ENCODE peak calls at places on chromosomes 4 and X, in five cellular contexts. S is left lung, G is Calu3, L is MM.1S, W is mammary epithelial cell. K is an unnamed sample.

GRCh38 chr4:139337612-139338011 is 35.3 kb upstream of the NDUFC1 start:
- DNase-seq in S (no peak), G (no peak), L (no peak), W (no peak), K (no peak)

GRCh38 chr4:154018659-154019058 is 229.8 kb upstream of the SFRP2 start:
- DNase-seq in S (no peak), G (peak; percentile 27), L (no peak), W (no peak), K (no peak)

GRCh38 chrX:112738347-112739033 is 58.8 kb upstream of the LHFPL1 start:
- DNase-seq in S (no peak), G (no peak), L (no peak), W (no peak), K (no peak)

GRCh38 chr4:52577285-52577968 is 81.7 kb downstream of the USP46 start:
- DNase-seq in S (no peak), G (no peak), L (no peak), W (peak; percentile 67), K (no peak)

GRCh38 chr4:7714176-7714575 is 225.5 kb downstream of the AFAP1 start:
- DNase-seq in S (peak; percentile 50), G (no peak), L (no peak), W (no peak), K (no peak)

GRCh38 chr4:83810428-83810827 is 274.5 kb downstream of the GPAT3 start:
- DNase-seq in S (no peak), G (no peak), L (no peak), W (no peak), K (no peak)

GRCh38 chr4:145709843-145710242 is 29.9 kb downstream of the C4orf51 start:
- DNase-seq in S (no peak), G (no peak), L (no peak), W (peak; percentile 90), K (no peak)

GRCh38 chr4:176044589-176044951 is 21.1 kb upstream of the WDR17 start:
- DNase-seq in S (no peak), G (no peak), L (no peak), W (no peak), K (no peak)

GRCh38 chrX:11103006-11103405 is 8.1 kb upstream of the HCCS start:
- DNase-seq in S (no peak), G (no peak), L (no peak), W (no peak), K (no peak)

GRCh38 chrX:11097920-11098319 is 13.2 kb upstream of the HCCS start:
- DNase-seq in S (no peak), G (no peak), L (no peak), W (no peak), K (no peak)

GRCh38 chrX:11103751-11104150 is 7.4 kb upstream of the HCCS start:
- DNase-seq in S (no peak), G (no peak), L (no peak), W (no peak), K (no peak)

GRCh38 chrX:11099465-11099864 is 11.7 kb upstream of the HCCS start:
- DNase-seq in S (no peak), G (no peak), L (no peak), W (no peak), K (no peak)

GRCh38 chrX:11100281-11101035 is 10.7 kb upstream of the HCCS start:
- DNase-seq in S (no peak), G (peak; percentile 34), L (no peak), W (peak; percentile 61), K (no peak)
- TF ChIP-seq CTCF in S (peak; percentile 30), G (no peak), L (peak; percentile 46), W (peak; percentile 51), K (peak; percentile 61)

DNA sequence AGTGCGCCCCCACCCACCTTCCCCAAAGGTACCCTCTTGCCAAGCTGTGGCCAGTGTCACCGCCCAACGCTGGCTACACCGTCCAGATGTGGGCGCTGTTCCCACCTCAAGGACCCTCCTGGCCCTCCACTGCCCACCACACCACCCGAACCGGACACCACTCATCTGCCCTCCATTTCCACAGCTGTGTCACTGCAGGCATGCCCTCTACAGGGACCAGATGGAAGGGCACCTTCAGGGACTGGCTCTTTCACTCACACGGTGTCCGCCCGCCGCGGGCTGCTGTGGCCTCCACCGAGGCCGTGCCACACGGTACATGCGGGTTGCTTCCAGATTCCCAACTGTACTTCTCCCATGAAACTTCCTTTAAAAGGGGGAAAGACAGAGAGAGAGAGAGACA is 87.7 kb downstream of the FAM53A start:
- DNase-seq in S (peak; percentile 43), G (no peak), L (no peak), W (no peak), K (no peak)
- TF ChIP-seq CTCF in S (no peak), G (no peak), L (no peak), W (no peak), K (no peak)

GRCh38 chrX:40558590-40558989 is 22.2 kb upstream of the ATP6AP2 start:
- DNase-seq in S (no peak), G (no peak), L (no peak), W (no peak), K (no peak)

GRCh38 chrX:40550069-40550468 is 30.7 kb upstream of the ATP6AP2 start:
- DNase-seq in S (no peak), G (no peak), L (no peak), W (no peak), K (no peak)

GRCh38 chrX:40546870-40547269 is 33.9 kb upstream of the ATP6AP2 start:
- DNase-seq in S (no peak), G (no peak), L (no peak), W (no peak), K (no peak)

GRCh38 chrX:40552768-40553167 is 28.0 kb upstream of the ATP6AP2 start:
- DNase-seq in S (no peak), G (peak; percentile 8), L (no peak), W (no peak), K (no peak)
- TF ChIP-seq CTCF in S (no peak), G (no peak), L (peak; percentile 4), W (peak; percentile 11), K (no peak)

GRCh38 chr4:107408968-107409367 is 311.1 kb downstream of the PAPSS1 start:
- DNase-seq in S (no peak), G (no peak), L (no peak), W (peak; percentile 41), K (no peak)
- TF ChIP-seq CTCF in S (no peak), G (no peak), L (no peak), W (no peak), K (no peak)

GRCh38 chr4:4524364-4524763 is 17.5 kb downstream of the STX18 start:
- DNase-seq in S (no peak), G (no peak), L (peak; percentile 90), W (no peak), K (no peak)
- TF ChIP-seq CTCF in S (no peak), G (no peak), L (peak; percentile 54), W (no peak), K (no peak)

DNA sequence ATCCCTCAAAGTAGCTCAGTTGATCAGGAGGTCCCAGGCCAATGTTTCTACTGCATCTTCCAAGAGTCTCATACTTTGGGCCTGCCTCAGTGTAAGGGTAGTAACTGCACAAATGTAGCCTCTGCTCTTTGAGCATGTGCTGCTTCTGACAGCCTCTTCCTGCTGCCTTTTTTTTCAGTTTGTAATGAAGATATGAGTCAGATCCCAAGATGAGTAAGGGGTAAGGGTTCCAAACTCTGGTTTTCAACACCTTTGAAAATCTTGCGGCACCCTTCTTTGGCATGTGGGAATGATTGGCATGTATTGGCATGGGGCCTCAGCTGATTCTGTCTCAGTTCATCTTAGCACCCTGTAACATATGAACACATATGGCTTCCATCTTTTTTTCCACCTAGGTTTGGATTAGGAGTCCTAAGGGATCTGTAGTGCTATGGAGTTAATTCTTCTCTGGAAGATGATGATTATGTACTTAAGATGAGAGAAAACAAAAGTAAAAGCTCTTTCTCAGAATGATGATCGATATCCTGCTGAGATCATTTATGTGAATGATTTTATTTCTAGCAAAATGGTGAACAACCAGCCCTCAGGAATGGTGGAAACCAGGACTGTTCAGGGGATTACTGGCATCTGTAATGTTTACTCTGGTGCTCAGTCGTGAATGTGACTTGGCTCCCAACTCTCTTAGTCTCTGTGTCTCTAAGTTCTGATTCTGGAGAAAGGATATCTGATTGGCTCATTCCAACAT is 118.7 kb upstream of the PRPS2 start:
- DNase-seq in S (no peak), G (no peak), L (no peak), W (peak; percentile 32), K (no peak)
- TF ChIP-seq CTCF in S (no peak), G (no peak), L (no peak), W (no peak), K (no peak)

DNA sequence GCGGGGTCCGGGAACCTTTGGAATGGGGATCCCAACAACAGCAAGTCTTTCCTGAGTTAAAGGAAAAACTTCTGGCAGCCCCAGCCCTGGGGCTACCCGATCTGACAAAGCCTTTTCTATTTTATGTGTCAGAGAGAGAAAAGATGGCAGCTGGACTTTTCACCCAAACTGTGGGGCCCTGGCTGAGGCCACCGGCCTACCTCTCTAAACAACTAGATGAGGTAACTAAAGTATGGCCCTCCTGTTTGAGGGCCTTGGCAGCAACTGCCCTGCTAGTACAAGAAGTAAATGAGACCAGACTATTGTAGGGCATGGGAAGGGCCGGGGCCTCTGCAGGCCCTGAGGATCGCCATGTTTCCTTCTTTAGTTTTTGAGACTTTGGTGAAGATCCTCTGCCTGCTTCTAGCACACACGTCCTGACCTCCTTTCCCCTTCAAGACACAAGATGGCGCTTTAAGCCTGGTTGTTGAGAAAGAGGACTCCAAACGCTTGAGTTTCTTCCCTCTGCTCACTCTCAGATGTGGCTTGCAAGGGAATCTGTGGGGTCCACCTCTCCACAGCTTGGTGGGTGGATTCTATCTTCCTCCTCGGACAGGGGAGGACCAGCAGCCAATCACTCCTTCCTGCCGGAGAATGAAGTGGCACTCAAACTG is 18.5 kb upstream of the DRD5 start:
- DNase-seq in S (no peak), G (peak; percentile 47), L (peak; percentile 83), W (peak; percentile 68), K (peak; percentile 38)
- TF ChIP-seq CTCF in S (peak; percentile 59), G (peak; percentile 14), L (peak; percentile 73), W (peak; percentile 84), K (peak; percentile 77)

DNA sequence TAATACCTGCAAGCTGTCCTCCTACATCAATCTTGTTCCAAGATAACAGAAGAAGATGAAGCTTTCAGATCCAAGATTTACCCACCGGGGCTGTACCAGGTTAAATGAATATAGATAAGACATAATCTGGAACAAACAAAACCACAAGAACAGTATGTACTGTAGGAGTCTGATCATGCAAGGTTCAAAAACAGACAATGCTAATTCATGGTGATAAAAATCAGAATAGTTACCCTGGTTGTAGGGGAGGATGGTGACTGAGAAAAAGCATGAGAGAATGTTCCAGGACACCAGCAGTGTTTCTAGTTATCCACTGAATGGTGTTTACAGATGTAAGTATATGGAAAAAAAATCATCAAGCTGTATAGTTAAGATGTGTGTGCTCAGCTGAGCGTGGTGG is 211.6 kb upstream of the TBL1X start:
- DNase-seq in S (no peak), G (no peak), L (no peak), W (no peak), K (no peak)
- TF ChIP-seq CTCF in S (no peak), G (no peak), L (no peak), W (no peak), K (no peak)

GRCh38 chr4:186942745-186943606 is 219.3 kb upstream of the FAT1 start:
- DNase-seq in S (no peak), G (no peak), L (no peak), W (no peak), K (no peak)
- TF ChIP-seq CTCF in S (no peak), G (no peak), L (no peak), W (no peak), K (no peak)

K was measured in progenitor cell of endocrine pancreas.